ENCODE peak calls at places on chromosomes 11 and 22, in seven cellular contexts. O, V, F, Q, P, Z and N are unnamed samples.

GRCh38 chr11:121890377-121890776 is 225.6 kb downstream of the BLID start:
- DNase-seq in O (no peak), V (no peak), F (no peak), Q (peak), P (no peak), Z (no peak), N (no peak)

GRCh38 chr22:36156515-36157419 is 3.8 kb downstream of the APOL3 start:
- DNase-seq in O (peak), V (no peak), F (peak), Q (peak), P (peak), Z (no peak), N (peak)

GRCh38 chr11:98566978-98567377 is 453.8 kb upstream of the CNTN5 start:
- DNase-seq in O (no peak), V (no peak), F (no peak), Q (no peak), P (no peak), Z (no peak), N (no peak)

GRCh38 chr22:41739576-41739975 is 40.3 kb downstream of the MEI1 start:
- DNase-seq in O (no peak), V (no peak), F (no peak), Q (no peak), P (no peak), Z (peak), N (no peak)

GRCh38 chr22:27192135-27192900 is 534.9 kb downstream of the MIAT start:
- DNase-seq in O (no peak), V (no peak), F (no peak), Q (no peak), P (no peak), Z (no peak), N (no peak)

GRCh38 chr11:120122921-120123683 is 14.8 kb downstream of the TRIM29 start:
- DNase-seq in O (no peak), V (no peak), F (peak), Q (no peak), P (no peak), Z (no peak), N (no peak)

GRCh38 chr11:10331548-10332289 is 26.8 kb downstream of the ADM start:
- DNase-seq in O (no peak), V (no peak), F (no peak), Q (no peak), P (no peak), Z (no peak), N (no peak)

GRCh38 chr11:110366234-110366633 is 63.5 kb upstream of the FDX1 start:
- DNase-seq in O (no peak), V (peak), F (peak), Q (peak), P (no peak), Z (no peak), N (no peak)

GRCh38 chr11:117927926-117928325 is 1.3 kb downstream of the TMPRSS13 start:
- DNase-seq in O (no peak), V (no peak), F (no peak), Q (no peak), P (no peak), Z (no peak), N (no peak)

GRCh38 chr22:42066937-42067336 is 3.7 kb downstream of the NAGA start:
- DNase-seq in O (no peak), V (no peak), F (no peak), Q (no peak), P (peak), Z (no peak), N (no peak)

GRCh38 chr11:84390441-84391078 is 1104.4 kb upstream of the CCDC90B start:
- DNase-seq in O (no peak), V (no peak), F (peak), Q (peak), P (no peak), Z (no peak), N (no peak)

GRCh38 chr11:119839504-119840133 is 110.6 kb upstream of the NECTIN1 start:
- DNase-seq in O (no peak), V (no peak), F (no peak), Q (no peak), P (no peak), Z (no peak), N (no peak)

GRCh38 chr11:77698896-77699295 is 61.3 kb upstream of the CLNS1A start:
- DNase-seq in O (no peak), V (no peak), F (no peak), Q (no peak), P (no peak), Z (no peak), N (no peak)

GRCh38 chr11:27287205-27287604 is 75.8 kb downstream of the CCDC34 start:
- DNase-seq in O (no peak), V (no peak), F (no peak), Q (no peak), P (no peak), Z (no peak), N (no peak)

GRCh38 chr22:24025475-24025874 is 14.4 kb downstream of the CABIN1 start:
- DNase-seq in O (no peak), V (no peak), F (no peak), Q (peak), P (no peak), Z (no peak), N (no peak)

GRCh38 chr11:27196040-27196897 is 155.7 kb downstream of the BBOX1 start:
- DNase-seq in O (no peak), V (no peak), F (no peak), Q (no peak), P (no peak), Z (no peak), N (no peak)